ENCODE peak calls at places on chromosome 12, in ten cellular contexts. X is hepatocyte; R is heart left ventricle; N is endodermal cell; H is fibroblast of lung; L is CD8-positive, alpha-beta T cell; U is upper lobe of left lung; P is upper lobe of right lung; V is HepG2; F is DND-41. G is an unnamed sample.

GRCh38 chr12:10849425-10849878 is at the start of gene PRR4:
- DNase-seq in X (no peak), R (no peak), N (no peak), H (peak; percentile 30), L (no peak), U (no peak), P (no peak), V (no peak), F (peak; percentile 55), G (no peak)

GRCh38 chr12:33223956-33224355 is 215.7 kb downstream of the SYT10 start:
- DNase-seq in X (peak; percentile 43), R (no peak), N (no peak), H (no peak), L (no peak), U (no peak), P (no peak), V (no peak), F (no peak), G (no peak)

GRCh38 chr12:113228394-113229028 is 7.2 kb downstream of the TPCN1 start:
- DNase-seq in X (no peak), R (no peak), N (no peak), H (no peak), L (no peak), U (no peak), P (no peak), V (no peak), F (no peak), G (no peak)

GRCh38 chr12:28191018-28191595 is 851 bp downstream of the CCDC91 start:
- DNase-seq in X (no peak), R (no peak), N (no peak), H (peak; percentile 74), L (no peak), U (no peak), P (no peak), V (no peak), F (peak; percentile 41), G (no peak)

GRCh38 chr12:99985631-99986030 is 895 bp upstream of the ANKS1B start:
- DNase-seq in X (no peak), R (no peak), N (no peak), H (no peak), L (no peak), U (no peak), P (no peak), V (no peak), F (no peak), G (no peak)

GRCh38 chr12:85322715-85323114 is 42.7 kb downstream of the ALX1 start:
- DNase-seq in X (no peak), R (no peak), N (no peak), H (peak; percentile 6), L (no peak), U (no peak), P (no peak), V (no peak), F (no peak), G (no peak)

GRCh38 chr12:47767197-47767724 is 5.8 kb upstream of the SLC48A1 start:
- DNase-seq in X (peak; percentile 41), R (peak; percentile 76), N (peak; percentile 94), H (no peak), L (peak; percentile 82), U (no peak), P (no peak), V (peak; percentile 53), F (peak; percentile 63), G (no peak)

GRCh38 chr12:123396954-123397353 is 13.0 kb downstream of the KMT5A start:
- DNase-seq in X (no peak), R (no peak), N (no peak), H (no peak), L (no peak), U (peak; percentile 36), P (no peak), V (no peak), F (no peak), G (no peak)

GRCh38 chr12:114673169-114673833 is 10.7 kb downstream of the TBX3 start:
- DNase-seq in X (peak; percentile 68), R (no peak), N (peak; percentile 75), H (peak; percentile 83), L (no peak), U (no peak), P (no peak), V (no peak), F (no peak), G (no peak)
- H3K4me1 ChIP-seq in X (peaks cover 46% of the 10 kb centered on the region), R (peaks cover 44% of the 10 kb centered on the region), N (peaks cover 11% of the 10 kb centered on the region), H (peaks cover 31% of the 10 kb centered on the region), L (no peaks in the 10 kb centered on the region), U (peaks cover 20% of the 10 kb centered on the region), P (peaks cover 17% of the 10 kb centered on the region), V (peaks cover 76% of the 10 kb centered on the region), F (no peaks in the 10 kb centered on the region), G (peaks cover 3% of the 10 kb centered on the region)

DNA sequence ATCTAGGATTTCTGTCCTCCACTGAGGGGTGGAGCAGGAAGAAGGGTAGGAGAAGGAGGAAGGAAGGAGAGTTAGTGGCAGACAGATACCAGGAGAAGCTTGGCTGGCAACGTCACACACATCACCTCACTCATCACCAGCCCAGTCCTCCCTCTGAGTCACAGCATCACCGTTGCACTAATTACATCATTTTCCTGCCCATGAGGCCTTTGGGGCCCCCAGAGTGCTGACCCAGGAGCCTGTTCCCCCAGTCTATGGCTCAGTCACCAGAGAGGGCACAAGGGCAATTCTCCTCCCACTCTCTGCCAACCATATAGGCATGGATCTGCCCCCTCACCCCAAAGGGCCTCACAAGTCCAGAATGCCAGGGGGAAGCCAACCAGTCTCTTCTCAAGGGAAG is 4.6 kb downstream of the RND1 start:
- DNase-seq in X (no peak), R (no peak), N (no peak), H (no peak), L (no peak), U (no peak), P (no peak), V (no peak), F (no peak), G (no peak)
- H3K27me3 ChIP-seq in X (no peaks in the 10 kb centered on the region), R (peaks cover 3% of the 10 kb centered on the region), N (no peaks in the 10 kb centered on the region), H (peaks cover 36% of the 10 kb centered on the region), L (peaks cover 7% of the 10 kb centered on the region), U (no peaks in the 10 kb centered on the region), P (no peaks in the 10 kb centered on the region), V (no peaks in the 10 kb centered on the region), F (peaks cover 9% of the 10 kb centered on the region), G (no peaks in the 10 kb centered on the region)

GRCh38 chr12:11892065-11892391 is 178.7 kb upstream of the BCL2L14 start:
- DNase-seq in X (no peak), R (no peak), N (no peak), H (no peak), L (no peak), U (no peak), P (no peak), V (peak; percentile 34), F (no peak), G (no peak)

GRCh38 chr12:11888029-11888428 is 182.7 kb upstream of the BCL2L14 start:
- DNase-seq in X (no peak), R (no peak), N (no peak), H (no peak), L (no peak), U (no peak), P (no peak), V (no peak), F (no peak), G (no peak)

GRCh38 chr12:11894890-11895289 is 175.8 kb upstream of the BCL2L14 start:
- DNase-seq in X (no peak), R (no peak), N (peak; percentile 62), H (no peak), L (no peak), U (no peak), P (no peak), V (no peak), F (peak; percentile 90), G (no peak)

GRCh38 chr12:11893998-11894397 is 176.7 kb upstream of the BCL2L14 start:
- DNase-seq in X (no peak), R (no peak), N (no peak), H (no peak), L (no peak), U (no peak), P (no peak), V (no peak), F (no peak), G (no peak)

DNA sequence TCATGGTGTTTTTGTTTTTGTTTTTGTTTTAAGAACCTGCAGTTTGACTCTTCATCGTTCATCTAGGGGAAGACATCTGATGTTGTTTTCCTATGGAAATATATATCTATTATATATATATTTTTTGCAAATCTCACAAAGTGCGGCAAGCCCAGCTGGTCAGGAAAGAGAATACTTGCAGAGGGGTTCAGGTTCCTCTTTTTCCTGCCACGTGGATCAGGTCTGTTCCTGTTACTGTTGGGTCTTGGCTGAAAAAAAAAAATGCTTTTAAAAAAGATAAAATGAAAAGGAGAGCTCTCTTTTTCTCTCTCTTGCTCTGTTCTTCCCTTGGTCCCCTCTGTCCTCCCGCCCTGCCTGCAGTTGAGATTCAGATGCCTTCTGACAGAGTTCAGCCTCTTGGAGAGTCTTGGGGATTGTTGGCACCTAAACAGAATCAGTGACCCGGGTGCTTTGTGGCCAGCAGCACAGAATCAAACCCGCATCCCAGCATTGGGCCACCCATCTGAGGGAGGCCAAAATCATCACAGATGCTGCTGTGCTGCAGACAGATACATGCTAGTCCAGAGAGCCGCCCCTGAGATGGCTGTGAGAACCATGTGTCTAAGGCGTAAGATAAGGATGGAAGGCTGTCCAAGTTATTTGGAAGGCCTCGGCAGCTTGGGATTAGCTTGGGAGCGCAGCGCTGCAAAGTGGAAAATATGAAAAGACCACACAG is 179.2 kb upstream of the BCL2L14 start:
- DNase-seq in X (no peak), R (peak; percentile 66), N (no peak), H (no peak), L (no peak), U (no peak), P (no peak), V (no peak), F (no peak), G (no peak)
- H3K4me1 ChIP-seq in X (no peaks in the 10 kb centered on the region), R (peaks cover 20% of the 10 kb centered on the region), N (peaks cover 7% of the 10 kb centered on the region), H (no peaks in the 10 kb centered on the region), L (peaks cover 4% of the 10 kb centered on the region), U (no peaks in the 10 kb centered on the region), P (peaks cover 7% of the 10 kb centered on the region), V (peaks cover 21% of the 10 kb centered on the region), F (peaks cover 54% of the 10 kb centered on the region), G (peaks cover 5% of the 10 kb centered on the region)

GRCh38 chr12:52681551-52682380 is 1.6 kb upstream of the KRT1 start:
- DNase-seq in X (no peak), R (no peak), N (no peak), H (no peak), L (peak; percentile 76), U (no peak), P (no peak), V (no peak), F (peak; percentile 11), G (no peak)

GRCh38 chr12:52682381-52682660 is 2.1 kb upstream of the KRT1 start:
- DNase-seq in X (no peak), R (no peak), N (no peak), H (no peak), L (no peak), U (no peak), P (no peak), V (no peak), F (no peak), G (no peak)

GRCh38 chr12:52683575-52684300 is 3.5 kb upstream of the KRT1 start:
- DNase-seq in X (no peak), R (no peak), N (no peak), H (no peak), L (no peak), U (no peak), P (no peak), V (no peak), F (no peak), G (no peak)

GRCh38 chr12:52684431-52684830 is 4.2 kb upstream of the KRT1 start:
- DNase-seq in X (no peak), R (no peak), N (no peak), H (no peak), L (no peak), U (no peak), P (no peak), V (no peak), F (no peak), G (no peak)

DNA sequence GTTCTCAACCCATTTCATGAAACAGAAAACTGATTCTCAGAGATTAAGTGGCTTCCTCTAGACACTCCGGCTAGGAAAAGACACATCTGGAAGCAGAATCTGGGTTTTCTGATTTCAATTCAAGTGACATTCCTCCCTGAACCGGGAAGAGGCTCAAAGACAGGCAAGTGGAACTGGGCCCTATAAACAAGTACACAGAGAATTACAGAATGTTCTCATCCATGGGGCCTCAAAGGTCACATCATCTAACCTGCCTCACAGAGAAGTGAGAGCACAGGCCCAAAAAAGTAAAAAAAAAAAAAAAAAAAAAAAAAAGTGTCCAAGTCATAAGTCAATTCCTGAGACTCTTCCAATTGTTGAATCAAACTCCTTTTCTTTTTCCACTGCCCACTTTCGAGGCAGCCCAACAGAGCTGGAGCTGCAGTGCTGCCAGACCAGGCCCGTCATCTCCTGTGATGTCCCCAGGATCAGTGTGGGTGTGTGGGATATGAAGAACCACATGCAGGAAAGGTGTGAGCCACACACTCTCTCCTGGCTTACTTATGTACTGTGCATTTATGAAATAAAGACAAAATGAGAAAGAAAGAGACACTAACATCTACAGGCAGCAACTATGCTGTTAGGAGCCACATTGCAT is 2.8 kb upstream of the KRT1 start:
- DNase-seq in X (no peak), R (no peak), N (no peak), H (no peak), L (no peak), U (no peak), P (no peak), V (no peak), F (no peak), G (no peak)
- H3K27me3 ChIP-seq in X (peaks cover 46% of the 10 kb centered on the region), R (peaks cover 9% of the 10 kb centered on the region), N (peaks cover 62% of the 10 kb centered on the region), H (peaks cover 2% of the 10 kb centered on the region), L (no peaks in the 10 kb centered on the region), U (no peaks in the 10 kb centered on the region), P (peaks cover 12% of the 10 kb centered on the region), V (peaks cover 40% of the 10 kb centered on the region), F (peaks cover 2% of the 10 kb centered on the region), G (peaks cover 9% of the 10 kb centered on the region)